ENCODE peak calls at places on chromosomes 1 and 21, in seven cellular contexts. T is DND-41, I is mammary epithelial cell, E is fibroblast of lung, K is GM23248, V is hepatocyte, X is trophoblast cell. U is an unnamed sample.

GRCh38 chr1:66788231-66788939 is 12.7 kb downstream of the INSL5 start:
- DNase-seq in E (no peak), I (peak), T (no peak), K (no peak), V (no peak), X (no peak), U (no peak)

GRCh38 chr1:234782057-234782800 is 172.3 kb upstream of the IRF2BP2 start:
- DNase-seq in T (no peak), E (no peak), X (no peak), K (peak), V (peak), I (no peak), U (no peak)

GRCh38 chr1:37764888-37765441 is at the start of gene EPHA10:
- DNase-seq in X (no peak), K (no peak), I (no peak), V (no peak), T (no peak), E (no peak), U (no peak)

GRCh38 chr1:35448344-35448801 is 108.8 kb downstream of the KIAA0319L start:
- DNase-seq in E (peak), I (peak), K (peak), V (peak), X (peak), T (no peak), U (peak)

GRCh38 chr1:222060247-222060851 is 318.5 kb upstream of the DUSP10 start:
- DNase-seq in X (no peak), E (no peak), T (no peak), V (no peak), K (no peak), I (no peak), U (no peak)

GRCh38 chr1:202143011-202143767 is 1.3 kb downstream of the ARL8A start:
- DNase-seq in X (peak), V (peak), T (no peak), E (no peak), K (peak), I (peak), U (no peak)

GRCh38 chr1:174191255-174191906 is 32.1 kb downstream of the RABGAP1L start:
- DNase-seq in E (no peak), K (peak), T (no peak), X (peak), I (peak), V (no peak), U (peak)

GRCh38 chr1:205074513-205074912 is 9.7 kb downstream of the TMEM81 start:
- DNase-seq in V (no peak), X (no peak), E (no peak), I (peak), T (no peak), K (no peak), U (no peak)

GRCh38 chr1:198472997-198473396 is 67.5 kb downstream of the ATP6V1G3 start:
- DNase-seq in E (no peak), V (no peak), I (no peak), K (no peak), T (no peak), X (no peak), U (no peak)

GRCh38 chr1:219798283-219799030 is 129.9 kb downstream of the SLC30A10 start:
- DNase-seq in T (no peak), K (peak), E (peak), X (no peak), V (no peak), I (peak), U (peak)

GRCh38 chr21:36966066-36966845 is at the start of gene HLCS:
- DNase-seq in I (peak), X (peak), E (peak), V (peak), T (peak), K (peak), U (no peak)

GRCh38 chr1:119724611-119725218 is 13.0 kb downstream of the PHGDH start:
- DNase-seq in V (no peak), E (no peak), T (no peak), I (no peak), X (no peak), K (no peak), U (no peak)

GRCh38 chr1:234562336-234562735 is 47.6 kb downstream of the IRF2BP2 start:
- DNase-seq in X (no peak), E (no peak), I (no peak), K (no peak), T (no peak), V (no peak), U (no peak)

GRCh38 chr1:818611-819291 is 105.0 kb upstream of the SAMD11 start:
- DNase-seq in I (no peak), V (no peak), T (no peak), E (peak), X (no peak), K (peak), U (no peak)

GRCh38 chr1:184827600-184828368 is 73.1 kb upstream of the EDEM3 start:
- DNase-seq in X (peak), V (peak), K (peak), E (peak), I (peak), T (no peak), U (peak)

GRCh38 chr1:109214695-109215623 is 1.2 kb downstream of the SARS1 start:
- DNase-seq in T (peak), K (peak), I (peak), X (no peak), E (peak), V (peak), U (no peak)

GRCh38 chr1:65924471-65924870 is 131.8 kb downstream of the PDE4B start:
- DNase-seq in E (peak), I (peak), K (peak), X (peak), V (peak), T (no peak), U (no peak)

GRCh38 chr21:45867041-45867630 is 114.4 kb upstream of the COL6A1 start:
- DNase-seq in X (no peak), E (no peak), V (no peak), T (no peak), I (no peak), K (no peak), U (no peak)

GRCh38 chr21:39776589-39776988 is 31.6 kb downstream of the IGSF5 start:
- DNase-seq in K (no peak), E (no peak), V (no peak), I (no peak), X (no peak), T (no peak), U (no peak)

GRCh38 chr1:198298653-198299052 is 141.9 kb downstream of the NEK7 start:
- DNase-seq in K (no peak), V (no peak), X (no peak), E (no peak), T (no peak), I (no peak), U (no peak)

GRCh38 chr1:228013322-228014234 is 6.8 kb downstream of the WNT3A start:
- DNase-seq in T (no peak), E (no peak), V (no peak), X (peak), I (peak), K (no peak), U (peak)

GRCh38 chr1:79929356-79929755 is 922.8 kb upstream of the ADGRL4 start:
- DNase-seq in E (peak), V (no peak), K (peak), I (peak), X (no peak), T (no peak), U (no peak)

GRCh38 chr1:157042852-157043251 is 2.7 kb downstream of the ARHGEF11 start:
- DNase-seq in X (no peak), I (no peak), T (no peak), E (no peak), K (peak), V (no peak), U (no peak)

GRCh38 chr1:150161747-150162581 is 12.2 kb downstream of the PLEKHO1 start:
- DNase-seq in E (no peak), I (peak), X (no peak), K (peak), T (peak), V (peak), U (no peak)

GRCh38 chr1:30719406-30720270 is 3.7 kb downstream of the MATN1 start:
- DNase-seq in T (no peak), E (peak), K (peak), V (no peak), I (no peak), X (peak), U (no peak)

GRCh38 chr1:84122780-84123382 is 21.2 kb upstream of the PRKACB start:
- DNase-seq in V (peak), T (peak), I (peak), K (peak), E (peak), X (peak), U (no peak)

GRCh38 chr1:179269071-179269470 is 24.5 kb upstream of the SOAT1 start:
- DNase-seq in V (no peak), X (no peak), K (no peak), E (no peak), I (no peak), T (no peak), U (no peak)

GRCh38 chr1:165851034-165851658 is 23.7 kb downstream of the UCK2 start:
- DNase-seq in V (no peak), I (peak), K (peak), E (peak), X (peak), T (peak), U (peak)

GRCh38 chr1:232629250-232630046 is 485 bp downstream of the SIPA1L2 start:
- DNase-seq in I (peak), V (peak), X (peak), T (peak), E (peak), K (peak), U (no peak)

GRCh38 chr1:55848906-55849305 is 633.7 kb upstream of the USP24 start:
- DNase-seq in E (peak), X (peak), V (no peak), I (peak), K (peak), T (no peak), U (no peak)

GRCh38 chr1:200654660-200655059 is 15.0 kb downstream of the DDX59 start:
- DNase-seq in T (no peak), E (no peak), X (peak), I (peak), K (peak), V (no peak), U (no peak)

GRCh38 chr1:170533331-170533730 is 1.4 kb downstream of the GORAB start:
- DNase-seq in E (peak), V (no peak), T (no peak), I (no peak), X (no peak), K (peak), U (no peak)

GRCh38 chr1:17584539-17584938 is 45.0 kb downstream of the ARHGEF10L start:
- DNase-seq in X (no peak), T (no peak), E (no peak), V (no peak), K (no peak), I (no peak), U (no peak)
- H3K4me2 ChIP-seq in X (no peak), T (no peak), E (no peak), V (no peak), K (no peak), I (no peak), U (no peak)

GRCh38 chr1:12485231-12486172 is 132.5 kb downstream of the DHRS3 start:
- DNase-seq in T (no peak), I (no peak), V (no peak), K (no peak), E (peak), X (peak), U (no peak)
- H3K4me2 ChIP-seq in T (no peak), I (no peak), V (peak), K (no peak), E (no peak), X (peak), U (no peak)

GRCh38 chr1:155077758-155078495 is 710 bp upstream of the EFNA3 start:
- DNase-seq in K (peak), X (no peak), E (no peak), I (peak), V (peak), T (no peak), U (no peak)
- H3K4me2 ChIP-seq in K (peak), X (no peak), E (no peak), I (peak), V (peak), T (peak), U (peak)

GRCh38 chr1:225467193-225468020 is 39.6 kb upstream of the LBR start:
- DNase-seq in I (no peak), V (no peak), T (peak), E (no peak), K (no peak), X (no peak), U (no peak)

GRCh38 chr1:225468270-225469020 is 40.6 kb upstream of the LBR start:
- DNase-seq in T (no peak), X (no peak), K (no peak), I (no peak), E (no peak), V (no peak), U (no peak)

GRCh38 chr1:225466848-225467192 is 39.0 kb upstream of the LBR start:
- DNase-seq in T (no peak), I (no peak), V (no peak), K (no peak), X (no peak), E (no peak), U (no peak)

GRCh38 chr1:225464851-225465792 is 37.3 kb upstream of the LBR start:
- DNase-seq in E (no peak), T (no peak), I (peak), X (peak), K (no peak), V (no peak), U (no peak)

GRCh38 chr1:225465793-225466517 is 38.1 kb upstream of the LBR start:
- DNase-seq in V (no peak), I (no peak), K (no peak), E (no peak), X (no peak), T (no peak), U (no peak)
- H3K4me2 ChIP-seq in V (no peak), I (no peak), K (no peak), E (no peak), X (no peak), T (no peak), U (no peak)

GRCh38 chr1:162500805-162501204 is 3.2 kb downstream of the UHMK1 start:
- DNase-seq in X (no peak), T (no peak), V (peak), I (no peak), E (peak), K (no peak), U (no peak)
- H3K4me2 ChIP-seq in X (no peak), T (peak), V (peak), I (no peak), E (no peak), K (no peak), U (no peak)

GRCh38 chr1:163912491-163912890 is 590.7 kb downstream of the NUF2 start:
- DNase-seq in T (no peak), V (no peak), K (peak), E (no peak), X (no peak), I (no peak), U (no peak)

DNA sequence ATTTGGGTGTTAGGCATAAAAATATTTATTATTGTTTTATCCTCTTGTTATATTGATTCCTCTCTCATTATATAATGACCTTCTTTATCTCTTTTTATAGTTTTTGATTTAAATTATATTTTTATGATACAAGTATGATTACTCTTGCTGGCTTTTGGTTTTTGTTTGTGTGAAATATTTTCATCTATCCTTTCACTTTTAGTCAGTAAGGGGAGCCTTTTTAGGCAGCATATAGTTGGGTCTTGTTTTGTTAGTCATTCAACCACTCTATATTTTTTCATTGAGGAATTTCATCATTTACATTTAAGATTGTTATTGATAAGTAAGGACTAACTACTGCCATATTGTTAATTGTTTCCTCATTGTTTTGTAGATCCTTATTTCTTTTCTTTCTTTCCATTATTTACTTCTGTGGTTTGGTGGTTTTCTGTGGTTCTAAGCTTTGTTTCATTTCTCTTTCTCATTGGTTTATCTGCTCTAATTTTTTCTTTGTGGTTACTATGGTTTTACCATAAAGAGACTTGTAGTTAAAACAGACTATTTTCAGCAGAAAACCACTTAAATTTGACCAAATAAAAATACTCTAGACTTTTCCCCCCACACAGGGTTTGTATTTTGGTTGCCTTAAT is 593.1 kb downstream of the NUF2 start:
- DNase-seq in E (no peak), I (no peak), T (no peak), K (no peak), V (no peak), X (no peak), U (no peak)
- H3K4me2 ChIP-seq in E (no peak), I (no peak), T (no peak), K (no peak), V (no peak), X (no peak), U (no peak)

GRCh38 chr1:101178341-101178687 is 58.5 kb upstream of the S1PR1 start:
- DNase-seq in K (peak), I (no peak), T (no peak), X (no peak), V (no peak), E (no peak), U (no peak)

GRCh38 chr1:101170506-101171050 is 66.2 kb upstream of the S1PR1 start:
- DNase-seq in V (no peak), K (no peak), E (no peak), I (no peak), X (no peak), T (no peak), U (no peak)

GRCh38 chr1:101175886-101176285 is 60.9 kb upstream of the S1PR1 start:
- DNase-seq in I (no peak), K (peak), X (no peak), V (no peak), E (no peak), T (no peak), U (no peak)

GRCh38 chr1:101175474-101175873 is 61.3 kb upstream of the S1PR1 start:
- DNase-seq in I (no peak), T (no peak), V (no peak), X (no peak), E (no peak), K (peak), U (no peak)

DNA sequence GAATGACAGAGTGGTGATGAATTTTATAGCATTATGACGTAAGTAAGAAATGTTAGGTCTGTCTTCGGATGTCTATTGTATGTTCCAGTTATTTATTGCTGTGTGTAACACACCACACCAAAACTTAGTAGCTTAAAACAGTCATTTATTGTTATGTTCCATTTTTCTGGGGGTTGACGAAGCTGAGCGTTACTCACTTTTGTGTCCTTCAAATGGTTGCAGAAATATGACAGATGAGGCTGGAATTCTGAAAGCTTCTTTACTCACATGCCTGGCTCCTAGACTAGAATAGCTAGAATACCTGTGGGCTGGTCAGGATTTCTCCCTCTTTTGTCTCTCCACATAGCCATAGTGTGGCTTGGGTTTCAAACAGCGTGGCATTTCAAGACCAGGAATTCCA is 62.1 kb upstream of the S1PR1 start:
- DNase-seq in T (no peak), V (no peak), E (peak), I (peak), X (peak), K (peak), U (peak)
- H3K4me2 ChIP-seq in T (no peak), V (no peak), E (no peak), I (peak), X (peak), K (peak), U (peak)

GRCh38 chr1:154430903-154431302 is 25.8 kb downstream of the IL6R start:
- DNase-seq in V (peak), K (no peak), X (no peak), E (no peak), T (no peak), I (peak), U (no peak)

GRCh38 chr1:154431586-154432373 is 26.6 kb downstream of the IL6R start:
- DNase-seq in T (no peak), I (peak), X (peak), E (peak), V (peak), K (peak), U (peak)

GRCh38 chr1:154429118-154429517 is 24.0 kb downstream of the IL6R start:
- DNase-seq in E (no peak), T (no peak), V (no peak), X (no peak), I (no peak), K (no peak), U (no peak)

GRCh38 chr1:154427173-154428139 is 22.3 kb downstream of the IL6R start:
- DNase-seq in K (no peak), T (no peak), I (peak), E (peak), V (peak), X (no peak), U (no peak)

DNA sequence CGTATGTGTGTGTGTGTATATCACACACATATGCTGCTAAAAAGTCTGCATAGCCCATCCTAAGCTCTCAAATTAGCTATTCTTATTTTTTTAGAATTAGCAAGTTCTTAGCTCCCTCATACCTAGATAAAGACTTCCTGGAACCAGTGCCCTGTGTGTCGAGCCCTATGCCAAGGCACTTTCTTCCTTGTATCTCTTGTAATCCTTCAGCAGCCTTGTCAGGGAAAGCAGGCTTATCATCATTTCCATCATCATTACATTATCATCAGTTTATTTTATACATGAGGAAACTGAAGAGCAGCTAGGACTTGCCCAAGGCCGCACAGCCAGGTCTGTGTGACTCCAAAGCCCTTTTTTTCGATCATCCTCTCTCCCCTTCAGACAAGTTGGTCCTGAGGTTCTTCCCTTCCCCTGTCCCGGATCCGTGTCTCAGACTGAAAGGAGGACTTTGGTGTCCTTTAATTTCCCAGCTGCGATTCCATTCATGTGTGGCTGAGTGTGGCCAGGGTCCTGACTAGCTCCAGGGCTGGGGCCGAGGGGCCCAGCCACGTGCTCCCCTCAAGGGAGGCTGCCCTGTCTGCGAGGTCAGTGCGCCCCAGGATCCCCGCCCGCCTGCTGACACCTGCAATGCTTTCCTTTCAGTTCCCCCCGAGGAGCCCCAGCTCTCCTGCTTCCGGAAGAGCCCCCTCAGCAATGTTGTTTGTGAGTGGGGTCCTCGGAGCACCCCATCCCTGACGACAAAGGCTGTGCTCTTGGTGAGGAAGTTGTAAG is 24.9 kb downstream of the IL6R start:
- DNase-seq in V (no peak), K (no peak), I (no peak), X (no peak), T (no peak), E (no peak), U (no peak)
- H3K4me2 ChIP-seq in V (no peak), K (no peak), I (no peak), X (no peak), T (no peak), E (no peak), U (peak)

U was measured in keratinocyte.